ENCODE peak calls at places on chromosomes 4 and X, in eight cellular contexts. Z is heart left ventricle; R is AG20443; S is activated T-cell treated with anti-CD3 and anti-CD28 coated beads, Interleukin-2, amount 50 U/mL, for 72 hours; B is memory B cell; K is effector memory CD8-positive, alpha-beta T cell; W is DMS79 treated with DMSO at 0.1 percent for 48 hours; V is esophagus squamous epithelium. G is an unnamed sample.

GRCh38 chrX:155215443-155216178 is 649 bp upstream of the VBP1 start:
- DNase-seq in B (no peak), W (no peak), K (no peak), S (no peak), R (no peak), V (no peak), Z (no peak), G (no peak)

GRCh38 chr4:3243066-3243775 is 5.7 kb upstream of the MSANTD1 start:
- DNase-seq in R (no peak), V (no peak), W (no peak), B (no peak), S (no peak), K (no peak), Z (no peak), G (no peak)

GRCh38 chrX:133676344-133677122 is 261.2 kb upstream of the GPC4 start:
- DNase-seq in V (no peak), Z (no peak), R (no peak), K (no peak), W (no peak), S (no peak), B (no peak), G (no peak)

GRCh38 chr4:11881364-11881763 is 452.7 kb upstream of the HS3ST1 start:
- DNase-seq in R (no peak), K (no peak), W (no peak), S (no peak), B (no peak), Z (no peak), V (no peak), G (no peak)

GRCh38 chrX:16002185-16002584 is 121.2 kb upstream of the GRPR start:
- DNase-seq in S (no peak), W (no peak), V (no peak), B (no peak), Z (no peak), K (no peak), R (no peak), G (no peak)

GRCh38 chrX:40148439-40149285 is 50.9 kb upstream of the BCOR start:
- DNase-seq in S (no peak), W (no peak), V (no peak), B (no peak), K (no peak), Z (no peak), R (no peak), G (no peak)

GRCh38 chr4:86608757-86609375 is 14.8 kb downstream of the PTPN13 start:
- DNase-seq in Z (no peak), W (no peak), K (no peak), V (no peak), B (no peak), S (no peak), R (no peak), G (no peak)

GRCh38 chr4:176538217-176538925 is 218.6 kb downstream of the SPCS3 start:
- DNase-seq in S (no peak), R (peak; percentile 81), W (no peak), K (no peak), Z (no peak), V (no peak), B (no peak), G (no peak)

GRCh38 chr4:30416547-30416946 is 303.6 kb upstream of the PCDH7 start:
- DNase-seq in V (no peak), W (no peak), K (no peak), S (no peak), R (no peak), Z (no peak), B (no peak), G (no peak)

G was measured in GM19239.